ENCODE peak calls at places on chromosome 20, in six cellular contexts. K is esophagus squamous epithelium, D is WTC11, W is prostate gland, F is pancreas, U is breast epithelium. O is an unnamed sample.

GRCh38 chr20:5400164-5400762 is 83.5 kb upstream of the PROKR2 start:
- DNase-seq in K (no peak), D (peak), W (no peak), U (no peak), F (no peak), O (no peak)

GRCh38 chr20:1870792-1871550 is 24.2 kb upstream of the SIRPA start:
- DNase-seq in U (no peak), D (no peak), F (no peak), W (no peak), K (no peak), O (no peak)

GRCh38 chr20:9359561-9360308 is 154.7 kb upstream of the LAMP5 start:
- DNase-seq in K (no peak), U (no peak), D (peak), W (peak), F (peak), O (no peak)

GRCh38 chr20:59821201-59821600 is 112.2 kb downstream of the SYCP2 start:
- DNase-seq in W (no peak), F (no peak), D (no peak), U (peak), K (no peak), O (no peak)

GRCh38 chr20:24672181-24672880 is 202.9 kb downstream of the SYNDIG1 start:
- DNase-seq in W (no peak), U (no peak), F (no peak), D (no peak), K (no peak), O (no peak)

GRCh38 chr20:2485662-2486061 is 15.1 kb upstream of the SNRPB start:
- DNase-seq in K (no peak), U (no peak), W (no peak), F (no peak), D (no peak), O (no peak)

GRCh38 chr20:8346898-8347297 is 214.8 kb downstream of the PLCB1 start:
- DNase-seq in U (no peak), F (no peak), K (no peak), W (no peak), D (no peak), O (no peak)

GRCh38 chr20:37319120-37319717 is 26.7 kb upstream of the SRC start:
- DNase-seq in K (no peak), F (no peak), W (no peak), U (no peak), D (no peak), O (no peak)

GRCh38 chr20:31674895-31675827 is 37.4 kb downstream of the COX4I2 start:
- DNase-seq in F (no peak), U (no peak), K (no peak), D (no peak), W (no peak), O (peak)

GRCh38 chr20:45833883-45834796 is 541 bp downstream of the SNX21 start:
- DNase-seq in W (peak), D (peak), K (no peak), F (peak), U (peak), O (peak)

GRCh38 chr20:2694519-2694918 is 1.9 kb downstream of the EBF4 start:
- DNase-seq in F (no peak), W (no peak), D (no peak), K (no peak), U (no peak), O (no peak)

GRCh38 chr20:61517419-61517818 is 265.4 kb downstream of the CDH4 start:
- DNase-seq in U (no peak), K (no peak), W (no peak), D (no peak), F (no peak), O (no peak)

GRCh38 chr20:25148181-25148981 is 47.1 kb upstream of the ENTPD6 start:
- DNase-seq in F (peak), D (peak), K (no peak), W (peak), U (no peak), O (peak)

GRCh38 chr20:23586735-23587525 is 18.6 kb upstream of the CST9L start:
- DNase-seq in K (no peak), D (no peak), U (peak), F (no peak), W (no peak), O (no peak)

GRCh38 chr20:63062188-63063140 is 55.7 kb upstream of the BHLHE23 start:
- DNase-seq in F (no peak), K (no peak), D (peak), W (no peak), U (peak), O (no peak)

GRCh38 chr20:49696594-49696993 is 17.1 kb downstream of the B4GALT5 start:
- DNase-seq in W (no peak), K (no peak), F (no peak), D (no peak), U (no peak), O (no peak)

GRCh38 chr20:3710703-3711417 is 1.5 kb downstream of the SIGLEC1 start:
- DNase-seq in D (peak), U (peak), W (peak), K (no peak), F (peak), O (peak)

GRCh38 chr20:24309596-24309995 is 159.8 kb upstream of the SYNDIG1 start:
- DNase-seq in U (no peak), K (no peak), F (no peak), D (no peak), W (no peak), O (no peak)

GRCh38 chr20:10639051-10639761 is 34.6 kb downstream of the JAG1 start:
- DNase-seq in U (no peak), K (no peak), F (no peak), W (no peak), D (no peak), O (no peak)

GRCh38 chr20:17794400-17794799 is 94.6 kb downstream of the BANF2 start:
- DNase-seq in D (no peak), U (no peak), W (peak), K (no peak), F (peak), O (no peak)
- TF ChIP-seq CTCF in D (no peak), U (no peak), W (no peak), K (no peak), F (no peak), O (no peak)

DNA sequence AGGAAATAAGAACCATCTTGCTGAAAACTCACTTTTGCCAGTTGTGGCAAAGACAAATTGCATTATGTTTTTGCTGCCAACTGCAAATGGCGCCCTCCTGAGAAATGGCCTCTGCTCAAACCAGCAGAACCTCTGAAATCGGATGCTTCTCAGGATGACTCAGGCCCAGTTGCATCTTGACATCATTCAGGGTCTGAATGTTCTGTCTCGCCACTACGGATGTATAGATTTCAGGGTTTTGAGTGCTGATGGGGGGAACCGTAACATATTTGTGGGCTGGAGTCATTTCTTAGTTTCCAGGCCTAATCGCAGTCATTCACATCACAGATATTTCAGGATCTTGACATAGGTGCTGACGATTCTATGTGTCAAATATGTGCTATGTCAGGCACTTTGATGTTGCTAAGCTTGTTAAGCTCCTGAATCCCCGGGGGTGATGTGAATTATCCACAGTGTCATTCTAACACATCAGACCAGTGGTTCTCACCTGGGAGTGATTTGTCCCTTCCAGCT is 207.1 kb downstream of the NFATC2 start:
- DNase-seq in W (no peak), U (no peak), K (no peak), D (no peak), F (no peak), O (no peak)
- TF ChIP-seq CTCF in W (no peak), U (no peak), K (no peak), D (no peak), F (no peak), O (no peak)

GRCh38 chr20:48189177-48189576 is 403.9 kb upstream of the SULF2 start:
- DNase-seq in W (peak), K (no peak), F (no peak), D (peak), U (no peak), O (no peak)
- TF ChIP-seq CTCF in W (peak), K (peak), F (no peak), D (no peak), U (no peak), O (no peak)

DNA sequence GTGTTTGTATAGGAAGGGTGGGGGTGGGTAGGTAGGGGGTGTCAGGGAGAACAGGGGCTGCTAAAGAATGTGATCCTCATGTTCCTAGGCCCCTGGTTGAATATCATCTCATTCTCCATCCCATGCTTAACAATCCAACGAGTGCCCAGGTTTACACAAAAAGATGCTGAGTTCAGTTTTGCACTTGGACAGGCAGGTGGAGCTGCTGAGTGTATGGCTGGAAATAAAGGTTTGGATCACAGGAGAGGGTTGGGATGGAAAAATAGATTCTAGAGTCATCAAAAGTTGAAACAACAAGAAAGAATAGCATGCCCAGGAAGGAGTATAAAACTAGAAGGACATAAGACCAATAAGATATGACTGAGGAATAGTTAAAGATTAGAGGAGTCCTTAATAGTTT is 14.2 kb downstream of the CHD6 start:
- DNase-seq in F (no peak), U (no peak), W (no peak), K (no peak), D (no peak), O (no peak)
- TF ChIP-seq CTCF in F (no peak), U (no peak), W (no peak), K (no peak), D (no peak), O (no peak)